ENCODE peak calls at places on chromosome 12, in seven cellular contexts. J is neural progenitor cell, S is astrocyte, I is BJ, H is WTC11, T is suprapubic skin, P is GM12865. G is an unnamed sample.

GRCh38 chr12:14775652-14776020 is 27.6 kb downstream of the WBP11 start:
- DNase-seq in J (no peak), S (peak; percentile 33), I (peak; percentile 47), H (no peak), T (no peak), P (no peak), G (no peak)

GRCh38 chr12:109523071-109523470 is 45.6 kb downstream of the UBE3B start:
- DNase-seq in J (no peak), S (no peak), I (no peak), H (no peak), T (no peak), P (no peak), G (no peak)

GRCh38 chr12:53948650-53949593 is 5.8 kb upstream of the HOXC12 start:
- DNase-seq in J (no peak), S (no peak), I (no peak), H (no peak), T (no peak), P (no peak), G (no peak)

GRCh38 chr12:14960548-14961465 is 594 bp downstream of the ARHGDIB start:
- DNase-seq in J (no peak), S (peak; percentile 56), I (no peak), H (no peak), T (no peak), P (peak; percentile 53), G (no peak)

GRCh38 chr12:20716037-20716436 is 20.9 kb downstream of the SLCO1C1 start:
- DNase-seq in J (peak; percentile 20), S (no peak), I (no peak), H (peak; percentile 23), T (no peak), P (peak; percentile 2), G (no peak)

GRCh38 chr12:14928946-14929345 is 9.4 kb downstream of the ERP27 start:
- DNase-seq in J (no peak), S (peak; percentile 18), I (no peak), H (no peak), T (no peak), P (no peak), G (no peak)

GRCh38 chr12:39003541-39004160 is 98.3 kb upstream of the CPNE8 start:
- DNase-seq in J (no peak), S (no peak), I (no peak), H (no peak), T (no peak), P (peak; percentile 29), G (no peak)

GRCh38 chr12:28025821-28026505 is 53.4 kb upstream of the PTHLH start:
- DNase-seq in J (no peak), S (peak; percentile 18), I (no peak), H (no peak), T (no peak), P (no peak), G (no peak)

GRCh38 chr12:27733791-27734190 is 23.2 kb downstream of the MRPS35 start:
- DNase-seq in J (no peak), S (no peak), I (no peak), H (no peak), T (no peak), P (no peak), G (no peak)

GRCh38 chr12:51752490-51752889 is 96.0 kb downstream of the FIGNL2 start:
- DNase-seq in J (peak; percentile 31), S (peak; percentile 87), I (peak; percentile 68), H (no peak), T (peak; percentile 71), P (peak; percentile 21), G (peak; percentile 42)

GRCh38 chr12:38527631-38528030 is 211.1 kb downstream of the ALG10B start:
- DNase-seq in J (no peak), S (no peak), I (no peak), H (no peak), T (no peak), P (no peak), G (no peak)

GRCh38 chr12:6772331-6772695 is at the start of gene LAG3:
- DNase-seq in J (no peak), S (no peak), I (no peak), H (no peak), T (no peak), P (no peak), G (no peak)

GRCh38 chr12:21815306-21816062 is 41.0 kb upstream of the KCNJ8 start:
- DNase-seq in J (no peak), S (no peak), I (no peak), H (no peak), T (no peak), P (no peak), G (no peak)

GRCh38 chr12:114835031-114835430 is 151.1 kb upstream of the TBX3 start:
- DNase-seq in J (no peak), S (peak; percentile 63), I (peak; percentile 42), H (no peak), T (no peak), P (no peak), G (no peak)

GRCh38 chr12:4526923-4527546 is 11.7 kb upstream of the RAD51AP1 start:
- DNase-seq in J (no peak), S (peak; percentile 1), I (no peak), H (no peak), T (no peak), P (no peak), G (no peak)

GRCh38 chr12:121536929-121537813 is 43.7 kb downstream of the KDM2B start:
- DNase-seq in J (peak; percentile 84), S (peak; percentile 50), I (no peak), H (peak; percentile 57), T (peak; percentile 89), P (peak; percentile 96), G (peak; percentile 14)

GRCh38 chr12:6957741-6958608 is 6.8 kb downstream of the PTPN6 start:
- DNase-seq in J (no peak), S (no peak), I (no peak), H (no peak), T (no peak), P (peak; percentile 53), G (no peak)

GRCh38 chr12:1503281-1503711 is 91.1 kb downstream of the FBXL14 start:
- DNase-seq in J (no peak), S (no peak), I (no peak), H (no peak), T (no peak), P (no peak), G (no peak)

GRCh38 chr12:45727994-45728624 is 1.4 kb upstream of the ARID2 start:
- DNase-seq in J (no peak), S (no peak), I (no peak), H (no peak), T (no peak), P (no peak), G (no peak)

GRCh38 chr12:108613548-108613947 is 15.7 kb upstream of the TMEM119 start:
- DNase-seq in J (no peak), S (no peak), I (no peak), H (no peak), T (no peak), P (peak; percentile 61), G (no peak)

GRCh38 chr12:49944046-49944445 is 6.5 kb upstream of the AQP2 start:
- DNase-seq in J (no peak), S (no peak), I (no peak), H (no peak), T (no peak), P (no peak), G (no peak)

GRCh38 chr12:22262309-22262708 is 72.2 kb downstream of the ST8SIA1 start:
- DNase-seq in J (peak; percentile 51), S (peak; percentile 73), I (no peak), H (peak; percentile 22), T (no peak), P (no peak), G (no peak)

GRCh38 chr12:130850418-130851021 is 11.5 kb upstream of the STX2 start:
- DNase-seq in J (no peak), S (no peak), I (no peak), H (no peak), T (no peak), P (no peak), G (no peak)

GRCh38 chr12:47188576-47189441 is 109.0 kb upstream of the AMIGO2 start:
- DNase-seq in J (no peak), S (peak; percentile 75), I (peak; percentile 43), H (no peak), T (no peak), P (no peak), G (no peak)

GRCh38 chr12:2383276-2384028 is 330.7 kb downstream of the CACNA1C start:
- DNase-seq in J (peak; percentile 20), S (no peak), I (no peak), H (no peak), T (peak; percentile 22), P (no peak), G (no peak)

GRCh38 chr12:100867639-100868393 is 73.2 kb downstream of the ANO4 start:
- DNase-seq in J (no peak), S (no peak), I (no peak), H (no peak), T (no peak), P (no peak), G (no peak)

GRCh38 chr12:109461846-109462766 is 15.0 kb downstream of the KCTD10 start:
- DNase-seq in J (peak; percentile 16), S (peak; percentile 93), I (peak; percentile 98), H (peak; percentile 29), T (peak; percentile 94), P (no peak), G (peak; percentile 44)

GRCh38 chr12:49972641-49973360 is at the start of gene AQP6:
- DNase-seq in J (no peak), S (no peak), I (no peak), H (no peak), T (no peak), P (no peak), G (no peak)

GRCh38 chr12:114213055-114213561 is 192.8 kb downstream of the TBX5 start:
- DNase-seq in J (no peak), S (no peak), I (no peak), H (no peak), T (no peak), P (no peak), G (no peak)

GRCh38 chr12:26402648-26403047 is 207.3 kb downstream of the SSPN start:
- DNase-seq in J (no peak), S (peak; percentile 4), I (no peak), H (peak; percentile 21), T (no peak), P (no peak), G (peak; percentile 53)
- TF ChIP-seq CTCF in J (no peak), S (no peak), I (no peak), H (no peak), T (no peak), P (no peak), G (peak; percentile 33)

DNA sequence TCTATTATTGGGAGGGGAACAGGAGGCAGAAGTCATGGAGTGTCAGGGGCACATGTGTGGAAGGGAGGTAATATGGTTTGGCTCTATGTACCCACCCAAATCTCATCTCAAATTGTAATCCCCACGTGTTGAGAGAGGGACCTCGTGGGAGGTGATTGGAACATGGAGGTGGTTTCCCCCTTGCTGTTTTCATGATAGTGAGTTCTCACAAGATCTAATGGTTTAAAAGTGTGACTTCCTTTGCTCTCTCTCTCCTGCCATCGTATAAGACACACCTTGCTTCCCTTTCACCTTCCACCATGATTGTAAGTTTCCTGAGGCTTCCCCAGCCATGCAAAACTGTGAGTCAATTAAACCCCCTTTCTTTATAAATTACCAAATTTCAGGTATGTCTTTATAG is 41.6 kb upstream of the CDK17 start:
- DNase-seq in J (no peak), S (no peak), I (no peak), H (no peak), T (no peak), P (no peak), G (no peak)
- TF ChIP-seq CTCF in J (no peak), S (no peak), I (no peak), H (no peak), T (no peak), P (no peak), G (no peak)

GRCh38 chr12:107580750-107581529 is 104.7 kb upstream of the PWP1 start:
- DNase-seq in J (peak; percentile 57), S (no peak), I (no peak), H (peak; percentile 47), T (no peak), P (no peak), G (no peak)
- TF ChIP-seq CTCF in J (peak; percentile 12), S (no peak), I (no peak), H (no peak), T (no peak), P (no peak), G (no peak)

GRCh38 chr12:105278043-105278697 is 42.2 kb upstream of the APPL2 start:
- DNase-seq in J (no peak), S (no peak), I (no peak), H (no peak), T (no peak), P (peak; percentile 9), G (no peak)
- TF ChIP-seq CTCF in J (no peak), S (peak; percentile 26), I (peak; percentile 46), H (no peak), T (peak; percentile 36), P (no peak), G (no peak)

G was measured in kidney epithelial cell.